ENCODE peak calls at places on chromosome 13, in six cellular contexts. F is coronary artery, E is left colon, S is stromal cell of bone marrow, P is kidney tubule cell, O is HS-27A. R is an unnamed sample.

GRCh38 chr13:33542309-33543088 is 256.9 kb upstream of the STARD13 start:
- DNase-seq in F (peak), E (peak), S (peak), P (peak), O (peak), R (peak)

GRCh38 chr13:98004107-98004506 is 50.6 kb downstream of the IPO5 start:
- DNase-seq in F (no peak), E (no peak), S (no peak), P (no peak), O (no peak), R (no peak)

GRCh38 chr13:60788156-60788829 is 391.3 kb downstream of the TDRD3 start:
- DNase-seq in F (no peak), E (no peak), S (peak), P (no peak), O (no peak), R (no peak)

GRCh38 chr13:67554746-67555452 is 324.8 kb upstream of the PCDH9 start:
- DNase-seq in F (no peak), E (no peak), S (no peak), P (no peak), O (no peak), R (no peak)

GRCh38 chr13:31145417-31145816 is 16.3 kb downstream of the HSPH1 start:
- DNase-seq in F (no peak), E (no peak), S (no peak), P (no peak), O (no peak), R (no peak)

GRCh38 chr13:45162821-45163220 is 38.0 kb downstream of the KCTD4 start:
- DNase-seq in F (no peak), E (no peak), S (peak), P (peak), O (peak), R (no peak)

GRCh38 chr13:48235814-48236135 is 2.8 kb downstream of the ITM2B start:
- DNase-seq in F (no peak), E (no peak), S (no peak), P (no peak), O (no peak), R (no peak)

GRCh38 chr13:23960566-23961156 is 63.4 kb upstream of the C1QTNF9B start:
- DNase-seq in F (no peak), E (no peak), S (no peak), P (peak), O (no peak), R (peak)

GRCh38 chr13:25468330-25469178 is 96.8 kb downstream of the ATP8A2 start:
- DNase-seq in F (no peak), E (no peak), S (no peak), P (peak), O (no peak), R (no peak)

GRCh38 chr13:111045170-111045569 is 69.9 kb upstream of the ARHGEF7 start:
- DNase-seq in F (peak), E (no peak), S (no peak), P (no peak), O (no peak), R (no peak)

GRCh38 chr13:50612717-50613116 is 230.8 kb downstream of the DLEU7 start:
- DNase-seq in F (no peak), E (no peak), S (no peak), P (no peak), O (no peak), R (no peak)

GRCh38 chr13:97653741-97654140 is 219.8 kb downstream of the RAP2A start:
- DNase-seq in F (no peak), E (no peak), S (no peak), P (no peak), O (no peak), R (no peak)

GRCh38 chr13:29446016-29446415 is 149.5 kb downstream of the SLC7A1 start:
- DNase-seq in F (no peak), E (no peak), S (no peak), P (no peak), O (no peak), R (no peak)

GRCh38 chr13:95058680-95059079 is 242.6 kb downstream of the ABCC4 start:
- DNase-seq in F (no peak), E (no peak), S (no peak), P (peak), O (no peak), R (no peak)

GRCh38 chr13:113407531-113408393 is 43.8 kb upstream of the GRTP1 start:
- DNase-seq in F (peak), E (peak), S (no peak), P (no peak), O (no peak), R (no peak)

GRCh38 chr13:89554801-89555200 is 1792.7 kb upstream of the MIR17HG start:
- DNase-seq in F (no peak), E (no peak), S (no peak), P (no peak), O (no peak), R (no peak)

GRCh38 chr13:22108283-22108897 is 437.5 kb downstream of the FGF9 start:
- DNase-seq in F (no peak), E (no peak), S (no peak), P (peak), O (no peak), R (no peak)

GRCh38 chr13:33994826-33995502 is 177.0 kb downstream of the RFC3 start:
- DNase-seq in F (no peak), E (no peak), S (no peak), P (no peak), O (no peak), R (no peak)

GRCh38 chr13:39052944-39053343 is 14.7 kb downstream of the NHLRC3 start:
- DNase-seq in F (no peak), E (no peak), S (no peak), P (no peak), O (no peak), R (no peak)

GRCh38 chr13:76791290-76791664 is 94.9 kb downstream of the KCTD12 start:
- DNase-seq in F (no peak), E (no peak), S (no peak), P (no peak), O (no peak), R (no peak)

GRCh38 chr13:42836930-42837329 is 55.5 kb downstream of the FAM216B start:
- DNase-seq in F (no peak), E (no peak), S (peak), P (peak), O (no peak), R (no peak)

GRCh38 chr13:98476538-98476966 is 100.4 kb downstream of the STK24 start:
- DNase-seq in F (no peak), E (peak), S (peak), P (peak), O (no peak), R (peak)

GRCh38 chr13:92804926-92805325 is 421.7 kb upstream of the GPC6 start:
- DNase-seq in F (no peak), E (no peak), S (peak), P (peak), O (no peak), R (no peak)

GRCh38 chr13:44274838-44275237 is 98.8 kb upstream of the SERP2 start:
- DNase-seq in F (peak), E (no peak), S (no peak), P (no peak), O (no peak), R (no peak)

GRCh38 chr13:51822106-51822840 is 18.3 kb upstream of the DHRS12 start:
- DNase-seq in F (no peak), E (no peak), S (no peak), P (no peak), O (no peak), R (no peak)

GRCh38 chr13:108315955-108316354 is 46.4 kb downstream of the TNFSF13B start:
- DNase-seq in F (no peak), E (no peak), S (no peak), P (no peak), O (no peak), R (no peak)

GRCh38 chr13:30696278-30697176 is 38.8 kb upstream of the ALOX5AP start:
- DNase-seq in F (peak), E (no peak), S (no peak), P (peak), O (no peak), R (no peak)

GRCh38 chr13:50129923-50130685 is 114.9 kb downstream of the KCNRG start:
- DNase-seq in F (peak), E (no peak), S (peak), P (peak), O (no peak), R (peak)

GRCh38 chr13:50426932-50427331 is 411.7 kb downstream of the KCNRG start:
- DNase-seq in F (no peak), E (no peak), S (no peak), P (no peak), O (no peak), R (no peak)

GRCh38 chr13:49220856-49221614 is 897 bp downstream of the MLNR start:
- DNase-seq in F (no peak), E (no peak), S (no peak), P (no peak), O (no peak), R (no peak)

GRCh38 chr13:51843529-51843928 is 1.4 kb downstream of the TMEM272 start:
- DNase-seq in F (no peak), E (no peak), S (no peak), P (no peak), O (no peak), R (no peak)

GRCh38 chr13:109345433-109345941 is 440.9 kb downstream of the IRS2 start:
- DNase-seq in F (no peak), E (no peak), S (no peak), P (peak), O (peak), R (no peak)

GRCh38 chr13:111359237-111359915 is 38.9 kb downstream of the TEX29 start:
- DNase-seq in F (no peak), E (no peak), S (peak), P (no peak), O (no peak), R (no peak)

R was measured in mucosa of descending colon.